ENCODE peak calls at places on chromosomes 2 and 18, in four cellular contexts. A, R, Z and Q are unnamed samples. For H3K36me3, the result is how much of the 10 kb centered on the place peaks cover.

GRCh38 chr2:139864821-139865302 is 1084.7 kb upstream of the NXPH2 start:
- DNase-seq in A (no peak), R (no peak), Z (no peak), Q (no peak)

GRCh38 chr2:115162454-115163293 is 720.2 kb downstream of the DPP10 start:
- DNase-seq in A (no peak), R (peak), Z (no peak), Q (no peak)

GRCh38 chr2:62654423-62654791 is 51.1 kb upstream of the EHBP1 start:
- DNase-seq in A (no peak), R (no peak), Z (no peak), Q (peak)

GRCh38 chr2:175282300-175282699 is 100.8 kb upstream of the ATP5MC3 start:
- DNase-seq in A (peak), R (no peak), Z (peak), Q (peak)

GRCh38 chr18:74947875-74948274 is 261.1 kb downstream of the PTGR3 start:
- DNase-seq in A (no peak), R (no peak), Z (no peak), Q (no peak)

GRCh38 chr18:59268722-59269562 is 4.3 kb downstream of the RAX start:
- DNase-seq in A (peak), R (peak), Z (no peak), Q (peak)

GRCh38 chr2:11808016-11808400 is 61.6 kb downstream of the LPIN1 start:
- DNase-seq in A (no peak), R (no peak), Z (no peak), Q (no peak)

GRCh38 chr2:120857931-120858330 is 122.3 kb downstream of the GLI2 start:
- DNase-seq in A (no peak), R (no peak), Z (no peak), Q (no peak)

GRCh38 chr2:69559696-69560482 is 83.7 kb downstream of the AAK1 start:
- DNase-seq in A (peak), R (peak), Z (peak), Q (peak)

GRCh38 chr2:96025107-96025492 is 9.6 kb downstream of the GPAT2 start:
- DNase-seq in A (no peak), R (no peak), Z (no peak), Q (no peak)

GRCh38 chr2:146370821-146371220 is 1474.0 kb upstream of the ACVR2A start:
- DNase-seq in A (no peak), R (no peak), Z (peak), Q (peak)

GRCh38 chr2:196468394-196468793 is 171.1 kb upstream of the CCDC150 start:
- DNase-seq in A (no peak), R (no peak), Z (no peak), Q (peak)

GRCh38 chr2:9554841-9555337 is 741 bp downstream of the ADAM17 start:
- DNase-seq in A (peak), R (peak), Z (peak), Q (peak)

GRCh38 chr2:71756280-71756906 is 303.0 kb downstream of the DYSF start:
- DNase-seq in A (no peak), R (no peak), Z (peak), Q (peak)

GRCh38 chr2:124316133-124316532 is 291.0 kb downstream of the CNTNAP5 start:
- DNase-seq in A (no peak), R (no peak), Z (no peak), Q (no peak)

GRCh38 chr18:48079885-48080284 is 149.4 kb upstream of the SMAD2 start:
- DNase-seq in A (no peak), R (no peak), Z (no peak), Q (no peak)

GRCh38 chr2:146879882-146880281 is 964.9 kb upstream of the ACVR2A start:
- DNase-seq in A (peak), R (no peak), Z (no peak), Q (no peak)

GRCh38 chr2:232485333-232485756 is 2.3 kb downstream of the ECEL1 start:
- DNase-seq in A (no peak), R (no peak), Z (no peak), Q (no peak)

GRCh38 chr2:98869868-98870267 is 66.2 kb downstream of the CRACDL start:
- DNase-seq in A (no peak), R (peak), Z (no peak), Q (peak)

GRCh38 chr18:45567123-45567522 is 48.2 kb upstream of the SLC14A2 start:
- DNase-seq in A (no peak), R (no peak), Z (peak), Q (no peak)

GRCh38 chr18:11834772-11835171 is 16.4 kb upstream of the CHMP1B start:
- DNase-seq in A (no peak), R (no peak), Z (no peak), Q (no peak)

GRCh38 chr2:174340400-174341300 is 5.9 kb downstream of the SP9 start:
- DNase-seq in A (no peak), R (no peak), Z (no peak), Q (peak)

GRCh38 chr2:133415210-133415876 is 152.9 kb downstream of the NCKAP5 start:
- DNase-seq in A (no peak), R (no peak), Z (no peak), Q (no peak)

GRCh38 chr2:120783371-120783791 is 47.7 kb downstream of the GLI2 start:
- DNase-seq in A (peak), R (no peak), Z (peak), Q (no peak)

GRCh38 chr18:39802648-39803229 is 2152.3 kb upstream of the PIK3C3 start:
- DNase-seq in A (no peak), R (no peak), Z (no peak), Q (no peak)

GRCh38 chr2:170719810-170720209 is 4.7 kb downstream of the SP5 start:
- DNase-seq in A (no peak), R (no peak), Z (no peak), Q (no peak)

GRCh38 chr2:238061310-238062202 is 755 bp downstream of the SCLY start:
- DNase-seq in A (peak), R (peak), Z (peak), Q (peak)

GRCh38 chr2:117832332-117832731 is 17.8 kb downstream of the DDX18 start:
- DNase-seq in A (no peak), R (no peak), Z (peak), Q (no peak)
- H3K36me3 ChIP-seq in A (under half), R (under half), Z (under half), Q (under half)

DNA sequence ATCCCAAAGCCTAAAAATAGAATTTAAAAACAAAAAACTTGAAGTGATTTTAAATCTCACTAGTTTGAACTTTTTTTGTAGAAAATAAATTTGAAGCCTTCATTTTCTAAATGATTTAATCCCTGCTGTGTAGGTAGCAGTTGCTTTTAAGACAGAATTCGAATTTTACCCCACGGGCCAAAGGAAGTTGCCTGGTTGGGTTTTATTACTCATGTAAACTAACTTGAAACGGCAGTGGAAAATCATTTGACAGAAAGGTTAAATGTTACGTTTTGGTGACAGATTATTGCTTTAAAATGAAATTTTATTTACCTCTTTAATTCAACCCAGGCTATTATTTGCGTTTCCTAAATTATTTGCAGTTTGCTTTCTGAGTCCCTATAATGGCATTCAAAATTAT is 2.0 kb downstream of the MAPRE2 start:
- DNase-seq in A (no peak), R (no peak), Z (no peak), Q (no peak)
- H3K27ac ChIP-seq in A (no peak), R (peak), Z (no peak), Q (no peak)

GRCh38 chr2:65313126-65313953 is 85.7 kb downstream of the ACTR2 start:
- DNase-seq in A (no peak), R (no peak), Z (no peak), Q (no peak)

GRCh38 chr2:65315042-65315441 is 87.4 kb downstream of the ACTR2 start:
- DNase-seq in A (no peak), R (no peak), Z (peak), Q (peak)

GRCh38 chr2:65316072-65316471 is 88.4 kb downstream of the ACTR2 start:
- DNase-seq in A (no peak), R (peak), Z (peak), Q (peak)

GRCh38 chr2:65311596-65311995 is 84.0 kb downstream of the ACTR2 start:
- DNase-seq in A (no peak), R (no peak), Z (no peak), Q (no peak)

GRCh38 chr2:65313954-65314256 is 86.3 kb downstream of the ACTR2 start:
- DNase-seq in A (no peak), R (no peak), Z (no peak), Q (no peak)
- H3K36me3 ChIP-seq in A (under half), R (under half), Z (under half), Q (under half)

GRCh38 chr2:3349211-3349693 is 28.4 kb downstream of the EIPR1 start:
- DNase-seq in A (peak), R (peak), Z (peak), Q (no peak)

GRCh38 chr2:3345621-3346020 is 32.0 kb downstream of the EIPR1 start:
- DNase-seq in A (no peak), R (no peak), Z (no peak), Q (no peak)

GRCh38 chr2:3344897-3345296 is 32.7 kb downstream of the EIPR1 start:
- DNase-seq in A (no peak), R (no peak), Z (no peak), Q (no peak)

GRCh38 chr2:3343012-3343411 is 34.6 kb downstream of the EIPR1 start:
- DNase-seq in A (no peak), R (no peak), Z (no peak), Q (no peak)

GRCh38 chr2:3348771-3349170 is 28.8 kb downstream of the EIPR1 start:
- DNase-seq in A (no peak), R (no peak), Z (no peak), Q (no peak)
- H3K27ac ChIP-seq in A (no peak), R (no peak), Z (no peak), Q (no peak)

DNA sequence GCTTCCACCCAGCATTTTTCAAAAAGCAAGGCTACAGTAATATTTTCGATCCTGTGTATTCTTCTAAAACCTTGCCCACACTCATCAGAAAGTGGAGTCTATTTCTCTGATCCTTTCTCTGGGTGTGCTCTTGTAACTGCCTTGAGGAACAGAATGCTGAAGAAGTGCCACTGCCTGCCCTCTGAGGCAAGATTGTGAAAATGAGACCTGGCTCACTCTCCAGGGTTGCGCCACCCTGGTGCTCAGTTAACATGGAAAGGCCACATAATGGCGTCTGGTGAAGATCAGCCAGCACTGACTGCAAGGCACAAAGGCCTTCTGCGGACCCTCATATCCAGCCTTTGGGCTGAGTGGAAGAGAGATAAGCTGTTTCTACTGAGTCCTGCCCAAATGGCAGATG is 11.2 kb upstream of the SH3RF3 start:
- DNase-seq in A (no peak), R (no peak), Z (no peak), Q (no peak)
- H3K36me3 ChIP-seq in A (under half), R (under half), Z (under half), Q (under half)

DNA sequence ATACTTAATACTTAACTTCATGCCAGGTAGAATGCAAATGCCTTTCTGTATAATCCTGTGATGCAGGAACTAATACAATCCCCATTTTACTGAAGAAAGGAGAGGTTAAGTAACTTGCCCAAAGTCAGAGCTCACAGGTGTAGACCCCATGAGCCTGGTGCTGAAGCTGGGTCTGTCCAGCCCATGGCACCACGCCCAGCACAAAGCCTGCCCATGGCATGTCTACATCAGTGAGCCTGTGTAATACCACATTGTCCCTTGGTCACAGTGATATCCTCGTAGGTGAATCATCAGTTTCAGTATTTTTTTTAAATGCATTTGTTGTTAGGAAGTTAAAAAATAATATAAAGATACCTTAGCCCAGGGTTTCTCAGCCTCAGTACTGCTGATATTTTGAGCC is 69.9 kb upstream of the MCFD2 start:
- DNase-seq in A (no peak), R (no peak), Z (peak), Q (peak)
- H3K27ac ChIP-seq in A (no peak), R (no peak), Z (peak), Q (peak)

GRCh38 chr2:241692448-241692847 is 5.8 kb upstream of the DTYMK start:
- DNase-seq in A (no peak), R (no peak), Z (peak), Q (peak)
- H3K36me3 ChIP-seq in A (half or more), R (under half), Z (under half), Q (under half)

GRCh38 chr2:67797801-67798535 is 264.8 kb downstream of the C1D start:
- DNase-seq in A (peak), R (peak), Z (peak), Q (peak)

GRCh38 chr2:67799889-67800288 is 262.9 kb downstream of the C1D start:
- DNase-seq in A (no peak), R (no peak), Z (no peak), Q (no peak)

GRCh38 chr2:67802824-67803223 is 260.0 kb downstream of the C1D start:
- DNase-seq in A (no peak), R (no peak), Z (no peak), Q (no peak)

GRCh38 chr2:67802296-67802695 is 260.5 kb downstream of the C1D start:
- DNase-seq in A (no peak), R (no peak), Z (no peak), Q (no peak)

GRCh38 chr2:67798536-67799160 is 264.2 kb downstream of the C1D start:
- DNase-seq in A (peak), R (no peak), Z (peak), Q (no peak)
- H3K27ac ChIP-seq in A (peak), R (peak), Z (peak), Q (no peak)

GRCh38 chr2:10590742-10591141 is 99.0 kb downstream of the NOL10 start:
- DNase-seq in A (no peak), R (no peak), Z (no peak), Q (no peak)
- H3K36me3 ChIP-seq in A (under half), R (under half), Z (under half), Q (half or more)

GRCh38 chr2:37916512-37917082 is 8.5 kb upstream of the RMDN2 start:
- DNase-seq in A (no peak), R (peak), Z (peak), Q (peak)
- H3K27ac ChIP-seq in A (no peak), R (no peak), Z (no peak), Q (peak)